ENCODE peak calls at places on chromosomes 16 and 17, in six cellular contexts. Z is trophoblast cell, M is mesenchymal stem cell, Y is H1, I is neuronal stem cell, D is IMR-90. T is an unnamed sample. For H3K4me1, the result is how much of the 10 kb centered on the place peaks cover.

GRCh38 chr17:34601431-34601830 is 22.0 kb downstream of the TMEM132E start:
- DNase-seq in Z (no peak), M (no peak), Y (no peak), I (no peak), D (no peak), T (no peak)

GRCh38 chr16:86292171-86292775 is 218.1 kb upstream of the FOXF1 start:
- DNase-seq in Z (no peak), M (no peak), Y (no peak), I (no peak), D (no peak), T (no peak)

GRCh38 chr17:8253801-8254200 is 4.7 kb downstream of the PFAS start:
- DNase-seq in Z (no peak), M (peak), Y (no peak), I (no peak), D (no peak), T (peak)

GRCh38 chr17:6546069-6546718 is 10.2 kb downstream of the PITPNM3 start:
- DNase-seq in Z (no peak), M (peak), Y (no peak), I (no peak), D (peak), T (no peak)

GRCh38 chr16:70511833-70512232 is 11.5 kb downstream of the COG4 start:
- DNase-seq in Z (no peak), M (no peak), Y (no peak), I (no peak), D (no peak), T (no peak)

GRCh38 chr16:49972280-49972679 is 52.7 kb upstream of the CNEP1R1 start:
- DNase-seq in Z (no peak), M (no peak), Y (no peak), I (no peak), D (no peak), T (no peak)

GRCh38 chr16:11283820-11284248 is 2.7 kb upstream of the PRM1 start:
- DNase-seq in Z (no peak), M (peak), Y (no peak), I (no peak), D (peak), T (peak)

GRCh38 chr17:66965801-66966528 is 1.5 kb downstream of the CACNG4 start:
- DNase-seq in Z (no peak), M (no peak), Y (no peak), I (no peak), D (no peak), T (peak)

GRCh38 chr16:15769239-15769638 is 87.6 kb downstream of the MYH11 start:
- DNase-seq in Z (no peak), M (no peak), Y (no peak), I (no peak), D (no peak), T (no peak)

GRCh38 chr17:55089251-55089650 is 120.7 kb downstream of the STXBP4 start:
- DNase-seq in Z (no peak), M (no peak), Y (no peak), I (no peak), D (no peak), T (peak)

GRCh38 chr16:57564571-57565270 is 22.3 kb downstream of the ADGRG5 start:
- DNase-seq in Z (no peak), M (peak), Y (no peak), I (no peak), D (peak), T (peak)

GRCh38 chr16:84048306-84048705 is 5.7 kb upstream of the SLC38A8 start:
- DNase-seq in Z (no peak), M (no peak), Y (no peak), I (no peak), D (no peak), T (peak)
- H3K4me1 ChIP-seq in Z (under half), M (under half), Y (under half), I (under half), D (under half), T (under half)

GRCh38 chr17:78408476-78409020 is 30.1 kb downstream of the PGS1 start:
- DNase-seq in Z (no peak), M (no peak), Y (no peak), I (no peak), D (no peak), T (no peak)
- H3K23ac ChIP-seq in Z (no peak), M (no peak), Y (no peak), I (no peak), D (no peak), T (no peak)

GRCh38 chr16:18784917-18785623 is 5.1 kb downstream of the RPS15A start:
- DNase-seq in Z (no peak), M (no peak), Y (no peak), I (no peak), D (no peak), T (no peak)
- H3K4me1 ChIP-seq in Z (under half), M (under half), Y (under half), I (under half), D (under half), T (under half)

DNA sequence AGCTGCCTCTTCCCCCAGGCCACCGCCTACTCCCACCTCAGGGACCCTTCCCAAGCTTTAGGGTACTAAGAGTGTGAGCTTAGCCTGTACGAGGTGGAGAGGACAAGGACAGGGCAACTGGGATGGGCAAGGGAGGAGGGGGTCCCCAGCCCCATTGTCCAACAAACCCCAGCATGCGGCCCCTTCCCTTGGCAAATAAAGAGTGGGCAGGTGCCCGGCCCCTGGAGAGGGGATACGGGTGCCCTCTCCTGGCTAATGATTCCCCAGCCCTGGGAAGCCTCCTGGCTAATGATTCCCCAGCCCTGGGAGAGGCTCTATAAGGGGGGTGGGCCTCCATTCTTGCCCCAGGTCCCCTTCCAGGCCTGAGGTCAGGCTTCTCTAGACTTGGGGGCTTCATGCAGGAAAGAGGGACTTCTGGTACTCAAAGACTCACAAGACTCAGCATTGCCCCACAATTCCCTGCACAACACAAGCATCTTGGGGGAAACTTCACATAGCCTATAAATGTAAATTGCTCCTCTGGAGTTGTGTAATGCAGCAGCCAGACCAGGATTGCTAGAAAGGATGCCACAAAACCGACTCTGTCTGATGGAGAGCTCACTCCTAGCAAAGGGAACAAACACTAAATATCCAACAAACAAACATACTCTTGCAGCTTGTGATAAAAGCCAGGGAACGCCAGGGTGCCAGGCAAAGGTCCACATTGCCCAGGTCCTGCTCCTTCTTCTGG is 14.9 kb downstream of the SLC13A2 start:
- DNase-seq in Z (no peak), M (no peak), Y (no peak), I (no peak), D (no peak), T (no peak)
- H3K23ac ChIP-seq in Z (no peak), M (no peak), Y (no peak), I (no peak), D (no peak), T (no peak)

GRCh38 chr17:44759096-44759915 is 518 bp downstream of the ADAM11 start:
- DNase-seq in Z (no peak), M (no peak), Y (no peak), I (no peak), D (no peak), T (no peak)
- H3K4me1 ChIP-seq in Z (under half), M (under half), Y (under half), I (under half), D (under half), T (under half)

DNA sequence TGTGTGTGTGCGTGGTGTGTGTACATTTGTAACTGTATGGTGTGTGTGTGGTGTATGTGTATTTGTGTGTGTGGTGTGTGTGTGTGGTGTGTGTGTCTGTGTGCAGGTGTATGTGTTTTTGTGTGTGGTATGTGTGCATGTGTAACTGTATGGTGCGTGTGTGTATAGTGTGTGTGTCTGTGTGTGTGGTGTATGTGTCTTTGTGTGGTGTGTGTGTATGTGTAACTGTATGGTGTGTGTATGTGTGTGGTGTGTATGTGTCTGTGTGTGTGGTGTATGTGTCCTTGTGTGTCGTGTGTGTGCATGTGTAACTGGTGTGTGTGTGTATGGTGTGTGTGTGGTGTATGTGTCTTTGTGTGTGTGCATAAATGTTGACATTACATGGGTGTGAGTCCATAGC is 163.7 kb upstream of the PLCG2 start:
- DNase-seq in Z (no peak), M (no peak), Y (no peak), I (no peak), D (no peak), T (no peak)
- H3K23ac ChIP-seq in Z (no peak), M (no peak), Y (peak), I (no peak), D (no peak), T (no peak)